ENCODE peak calls at places on chromosomes 11 and 22, in seven cellular contexts. L is astrocyte, Z is fibroblast of lung, G is ovary, W is left lung, N is tibial nerve, S is small intestine. U is an unnamed sample.

GRCh38 chr11:133047036-133047800 is 485.1 kb downstream of the OPCML start:
- DNase-seq in Z (no peak), L (no peak), S (no peak), N (no peak), G (no peak), W (no peak), U (no peak)

GRCh38 chr11:34176980-34177319 is 71.5 kb downstream of the NAT10 start:
- DNase-seq in S (no peak), W (no peak), G (no peak), N (no peak), L (no peak), Z (no peak), U (no peak)

GRCh38 chr11:126646701-126647209 is 291.3 kb downstream of the ST3GAL4 start:
- DNase-seq in G (no peak), S (no peak), Z (peak; percentile 74), N (no peak), L (peak; percentile 63), W (no peak), U (no peak)

GRCh38 chr22:37176464-37177061 is 11.5 kb downstream of the C1QTNF6 start:
- DNase-seq in Z (peak; percentile 83), W (peak; percentile 82), N (peak; percentile 49), S (peak; percentile 38), G (peak; percentile 73), L (peak; percentile 79), U (peak; percentile 56)

GRCh38 chr11:45678962-45679361 is 13.5 kb upstream of the CHST1 start:
- DNase-seq in L (no peak), S (no peak), W (no peak), G (no peak), N (no peak), Z (no peak), U (no peak)

GRCh38 chr22:28983788-28984441 is 77.7 kb downstream of the C22orf31 start:
- DNase-seq in S (no peak), Z (no peak), W (no peak), L (no peak), G (no peak), N (no peak), U (no peak)

GRCh38 chr11:122494171-122494570 is 161.4 kb upstream of the UBASH3B start:
- DNase-seq in L (no peak), W (no peak), G (no peak), N (no peak), S (no peak), Z (peak; percentile 5), U (peak; percentile 77)

GRCh38 chr11:129375731-129376657 is at the start of gene BARX2:
- DNase-seq in S (peak; percentile 85), L (peak; percentile 50), N (no peak), G (no peak), W (peak; percentile 61), Z (peak; percentile 66), U (no peak)

GRCh38 chr11:122808494-122808893 is 29.8 kb upstream of the CRTAM start:
- DNase-seq in N (no peak), G (no peak), Z (peak; percentile 68), S (no peak), L (peak; percentile 58), W (no peak), U (no peak)

GRCh38 chr11:587978-588380 is 11.7 kb downstream of the PHRF1 start:
- DNase-seq in Z (peak; percentile 60), S (peak; percentile 95), G (no peak), N (no peak), L (peak; percentile 42), W (peak; percentile 80), U (peak; percentile 77)

GRCh38 chr22:17398159-17398558 is 28.9 kb downstream of the CECR2 start:
- DNase-seq in W (no peak), G (no peak), L (no peak), Z (no peak), N (no peak), S (no peak), U (no peak)

GRCh38 chr11:128039140-128040021 is 548.0 kb downstream of the ETS1 start:
- DNase-seq in W (peak; percentile 76), G (no peak), Z (peak; percentile 98), L (peak; percentile 98), N (no peak), S (peak; percentile 61), U (peak; percentile 25)

GRCh38 chr11:33001281-33001680 is 14.4 kb upstream of the DEPDC7 start:
- DNase-seq in Z (no peak), N (no peak), G (no peak), W (no peak), S (no peak), L (no peak), U (no peak)

GRCh38 chr22:44202261-44202789 is 21.6 kb downstream of the PARVG start:
- DNase-seq in N (no peak), G (no peak), S (no peak), Z (peak; percentile 92), W (no peak), L (peak; percentile 88), U (no peak)

GRCh38 chr11:123576082-123576481 is 78.3 kb downstream of the SCN3B start:
- DNase-seq in Z (no peak), S (no peak), W (no peak), N (no peak), L (no peak), G (no peak), U (no peak)

GRCh38 chr22:42959472-42960145 is 55.3 kb downstream of the PACSIN2 start:
- DNase-seq in G (no peak), Z (peak; percentile 90), N (no peak), S (peak; percentile 94), W (peak; percentile 59), L (peak; percentile 89), U (peak; percentile 85)

GRCh38 chr11:87879118-87879517 is 296.1 kb downstream of the RAB38 start:
- DNase-seq in N (no peak), W (no peak), S (no peak), L (no peak), Z (no peak), G (no peak), U (no peak)

GRCh38 chr11:115170133-115170815 is 333.9 kb downstream of the CADM1 start:
- DNase-seq in Z (no peak), N (no peak), S (peak; percentile 34), G (no peak), W (no peak), L (no peak), U (no peak)

GRCh38 chr22:19710769-19711106 is 3.6 kb upstream of the SEPTIN5 start:
- DNase-seq in W (no peak), Z (no peak), G (no peak), N (no peak), L (no peak), S (no peak), U (no peak)

GRCh38 chr11:1327064-1327460 is 17.6 kb upstream of the TOLLIP start:
- DNase-seq in G (peak; percentile 53), S (no peak), W (no peak), N (no peak), Z (no peak), L (no peak), U (no peak)

GRCh38 chr11:61059260-61059752 is 43.0 kb upstream of the CD5 start:
- DNase-seq in Z (no peak), G (no peak), N (no peak), W (no peak), S (no peak), L (no peak), U (no peak)

GRCh38 chr11:35373284-35373933 is 45.9 kb downstream of the SLC1A2 start:
- DNase-seq in N (no peak), Z (no peak), L (no peak), G (no peak), S (peak; percentile 97), W (no peak), U (no peak)

DNA sequence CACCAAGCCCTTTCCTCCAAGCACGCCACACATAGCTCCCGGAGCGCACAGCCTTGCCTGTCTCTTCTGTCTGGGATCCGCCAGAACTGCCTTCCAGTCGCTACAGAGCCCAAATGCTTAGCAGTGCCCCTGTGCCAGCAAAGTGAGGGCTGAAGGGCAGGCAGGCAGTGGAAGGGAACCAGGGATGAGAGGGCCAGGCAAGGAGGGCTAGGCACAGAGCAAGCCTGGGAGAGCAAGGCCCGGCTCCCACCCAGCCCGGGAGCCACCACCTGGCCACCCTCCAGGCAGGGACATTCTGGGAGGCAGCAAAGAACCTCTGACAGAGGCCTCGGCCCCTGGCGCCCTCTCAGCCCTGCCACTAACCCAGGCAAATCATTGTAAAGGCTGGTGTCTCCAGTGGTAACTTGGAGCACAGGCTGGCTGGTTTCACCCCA is 32.5 kb downstream of the PPP2R1B start:
- DNase-seq in L (peak; percentile 18), W (no peak), S (no peak), G (peak; percentile 63), N (no peak), Z (no peak), U (no peak)
- H3K4me1 ChIP-seq in L (peaks cover 63% of the 10 kb centered on the region), W (peaks cover 44% of the 10 kb centered on the region), S (no peaks in the 10 kb centered on the region), G (peaks cover 70% of the 10 kb centered on the region), N (peaks cover 97% of the 10 kb centered on the region), Z (peaks cover 60% of the 10 kb centered on the region), U (peaks cover 75% of the 10 kb centered on the region)

GRCh38 chr11:101129203-101129943 is at the start of gene PGR:
- DNase-seq in W (no peak), S (no peak), L (no peak), G (peak; percentile 82), Z (no peak), N (peak; percentile 27), U (peak; percentile 78)
- H3K4me3 ChIP-seq in W (peak within 1 kb of the TSS; percentile 37), S (no peak within 1 kb of the TSS), L (no peak within 1 kb of the TSS), G (peak within 1 kb of the TSS; percentile 74), Z (peak within 1 kb of the TSS; percentile 51), N (peak within 1 kb of the TSS; percentile 63), U (peak within 1 kb of the TSS; percentile 77)

GRCh38 chr11:44601471-44602370 is 36.3 kb downstream of the CD82 start:
- DNase-seq in Z (no peak), L (no peak), W (no peak), G (no peak), N (no peak), S (peak; percentile 97), U (no peak)
- H3K27ac ChIP-seq in Z (no peak overlapping the region), L (no peak overlapping the region), W (no peak overlapping the region), G (no peak overlapping the region), N (peak overlapping the region; percentile 34), S (peak overlapping the region; percentile 78), U (peak overlapping the region; percentile 85)

GRCh38 chr11:75997273-75997552 is 182.2 kb downstream of the UVRAG start:
- DNase-seq in W (no peak), L (no peak), G (no peak), Z (no peak), S (no peak), N (no peak), U (no peak)

GRCh38 chr11:75996523-75997272 is 181.7 kb downstream of the UVRAG start:
- DNase-seq in N (no peak), Z (peak; percentile 60), W (no peak), G (no peak), L (peak; percentile 51), S (no peak), U (no peak)
- H3K4me1 ChIP-seq in N (peaks cover 25% of the 10 kb centered on the region), Z (no peaks in the 10 kb centered on the region), W (no peaks in the 10 kb centered on the region), G (no peaks in the 10 kb centered on the region), L (no peaks in the 10 kb centered on the region), S (no peaks in the 10 kb centered on the region), U (no peaks in the 10 kb centered on the region)

GRCh38 chr22:38756631-38757463 is 1.0 kb upstream of the SUN2 start:
- DNase-seq in N (no peak), G (no peak), L (no peak), S (no peak), Z (peak; percentile 9), W (peak; percentile 59), U (no peak)
- H3K4me3 ChIP-seq in N (peak overlapping the region; percentile 80), G (no peak overlapping the region), L (peak overlapping the region; percentile 76), S (peak overlapping the region; percentile 89), Z (peak overlapping the region; percentile 52), W (peak overlapping the region; percentile 56), U (peak overlapping the region; percentile 79)